ENCODE peak calls at places on chromosomes 5 and 9, in eight cellular contexts. Q is iris pigment epithelial cell; F is GM23248; M is ACHN; G is stimulated activated CD4-positive, alpha-beta T cell treated with anti-CD3 and anti-CD28 coated beads, Interleukin-1b, Interleukin-23, amount 100 ng/mL, for 24 hours; D is AG08395; C is stimulated activated CD8-positive, alpha-beta memory T cell treated with anti-CD3 and anti-CD28 coated beads, Interleukin-15, amount 100 ng/mL, for 4 hours; A is H9. B is an unnamed sample.

GRCh38 chr9:98570663-98571440 is 137.9 kb downstream of the GABBR2 start:
- DNase-seq in A (peak), F (no peak), G (no peak), Q (no peak), M (no peak), C (no peak), D (no peak), B (peak)

GRCh38 chr5:148828461-148829247 is 2.2 kb downstream of the ADRB2 start:
- DNase-seq in A (no peak), M (peak), Q (no peak), C (no peak), G (no peak), D (no peak), F (peak), B (no peak)

GRCh38 chr5:74945561-74946165 is 79.5 kb upstream of the FAM169A start:
- DNase-seq in M (no peak), C (no peak), Q (no peak), G (no peak), F (no peak), D (no peak), A (no peak), B (no peak)

GRCh38 chr5:130715541-130715940 is 449.5 kb downstream of the HINT1 start:
- DNase-seq in A (no peak), D (no peak), C (no peak), M (no peak), Q (peak), G (no peak), F (no peak), B (no peak)

GRCh38 chr5:91641730-91642350 is 258.7 kb upstream of the ARRDC3 start:
- DNase-seq in A (no peak), M (peak), F (peak), C (no peak), D (peak), G (no peak), Q (peak), B (no peak)

GRCh38 chr9:126984969-126985368 is 70.4 kb downstream of the RALGPS1 start:
- DNase-seq in A (no peak), G (no peak), F (peak), C (no peak), Q (no peak), M (no peak), D (peak), B (no peak)

GRCh38 chr9:138047469-138048040 is 170.0 kb downstream of the CACNA1B start:
- DNase-seq in C (no peak), D (no peak), Q (no peak), A (no peak), G (no peak), F (no peak), M (no peak), B (no peak)

GRCh38 chr5:53262348-53262970 is 152.9 kb upstream of the MOCS2 start:
- DNase-seq in A (no peak), Q (peak), M (peak), D (peak), F (peak), G (no peak), C (no peak), B (peak)

GRCh38 chr5:52783226-52783959 is 4.3 kb upstream of the ITGA1 start:
- DNase-seq in M (no peak), C (no peak), G (no peak), A (no peak), D (peak), F (peak), Q (no peak), B (no peak)

GRCh38 chr5:136040746-136041415 is 12.1 kb downstream of the TGFBI start:
- DNase-seq in A (no peak), Q (no peak), C (no peak), G (no peak), D (no peak), M (no peak), F (peak), B (no peak)

GRCh38 chr9:96217756-96218693 is 84.0 kb downstream of the HSD17B3 start:
- DNase-seq in C (peak), G (peak), M (peak), D (peak), Q (peak), F (peak), A (peak), B (peak)

GRCh38 chr9:1759901-1760300 is 255.2 kb upstream of the SMARCA2 start:
- DNase-seq in C (no peak), G (no peak), A (peak), D (no peak), F (no peak), M (no peak), Q (no peak), B (peak)

GRCh38 chr9:129838707-129839259 is 3.5 kb downstream of the USP20 start:
- DNase-seq in Q (peak), G (no peak), D (peak), F (peak), C (no peak), M (peak), A (no peak), B (no peak)

GRCh38 chr5:34005211-34005610 is 2.6 kb downstream of the AMACR start:
- DNase-seq in F (no peak), G (no peak), D (no peak), A (no peak), M (peak), Q (peak), C (no peak), B (no peak)

GRCh38 chr9:81666123-81666522 is 23.2 kb downstream of the TLE1 start:
- DNase-seq in D (no peak), A (no peak), M (no peak), G (no peak), C (no peak), Q (no peak), F (no peak), B (no peak)

GRCh38 chr5:15715535-15715934 is 215.6 kb downstream of the FBXL7 start:
- DNase-seq in Q (no peak), A (no peak), M (no peak), D (no peak), C (no peak), F (no peak), G (no peak), B (no peak)

GRCh38 chr5:39518516-39518915 is 93.7 kb upstream of the DAB2 start:
- DNase-seq in A (no peak), Q (peak), G (no peak), F (peak), M (peak), D (peak), C (no peak), B (no peak)

GRCh38 chr9:81855538-81855937 is 72.7 kb upstream of the SPATA31D4 start:
- DNase-seq in M (no peak), Q (peak), C (no peak), A (no peak), G (no peak), D (peak), F (peak), B (no peak)

GRCh38 chr5:176995896-176996767 is 10.4 kb downstream of the UIMC1 start:
- DNase-seq in M (no peak), A (no peak), C (no peak), D (peak), F (peak), Q (peak), G (no peak), B (no peak)

GRCh38 chr5:17429353-17429752 is 68.7 kb upstream of the TAF11L2 start:
- DNase-seq in F (no peak), M (no peak), Q (no peak), D (no peak), C (no peak), A (no peak), G (no peak), B (no peak)

GRCh38 chr5:176844706-176845391 is 34.5 kb downstream of the UNC5A start:
- DNase-seq in A (no peak), G (no peak), D (peak), Q (peak), C (no peak), M (peak), F (peak), B (no peak)

GRCh38 chr9:13811876-13812275 is 502.1 kb downstream of the NFIB start:
- DNase-seq in F (no peak), C (no peak), Q (no peak), A (no peak), D (no peak), M (no peak), G (no peak), B (no peak)

GRCh38 chr5:45578270-45578669 is 117.9 kb downstream of the HCN1 start:
- DNase-seq in C (no peak), F (no peak), A (no peak), Q (peak), G (no peak), D (no peak), M (no peak), B (no peak)

B was measured in endodermal cell.